ENCODE peak calls at places on chromosomes 2 and 18, in nine cellular contexts. One of them, this sample, is unnamed.

GRCh38 chr2:5913729-5914390 is 221.7 kb downstream of the SOX11 start:
- DNase-seq in GM10248: no peak
- DNase-seq in EH: no peak
- DNase-seq in effector CD4-positive, alpha-beta T cell: no peak
- DNase-seq in stimulated activated CD4-positive, alpha-beta T cell treated with anti-CD3 and anti-CD28 coated beads, Interleukin-4, amount 100 ng/mL, for 48 hours: no peak
- DNase-seq in neuronal stem cell: no peak
- DNase-seq in BJ: no peak
- DNase-seq in NCI-H1048: no peak
- DNase-seq in K562: no peak
- DNase-seq in this sample: no peak

GRCh38 chr2:143015681-143016080 is 113.5 kb upstream of the ARHGAP15 start:
- DNase-seq in GM10248: no peak
- DNase-seq in EH: no peak
- DNase-seq in effector CD4-positive, alpha-beta T cell: no peak
- DNase-seq in stimulated activated CD4-positive, alpha-beta T cell treated with anti-CD3 and anti-CD28 coated beads, Interleukin-4, amount 100 ng/mL, for 48 hours: no peak
- DNase-seq in neuronal stem cell: no peak
- DNase-seq in BJ: no peak
- DNase-seq in NCI-H1048: no peak
- DNase-seq in K562: no peak
- DNase-seq in this sample: no peak

GRCh38 chr2:68158134-68158447 is 403 bp downstream of the PNO1 start:
- DNase-seq in GM10248: no peak
- DNase-seq in EH: no peak
- DNase-seq in effector CD4-positive, alpha-beta T cell: no peak
- DNase-seq in stimulated activated CD4-positive, alpha-beta T cell treated with anti-CD3 and anti-CD28 coated beads, Interleukin-4, amount 100 ng/mL, for 48 hours: no peak
- DNase-seq in neuronal stem cell: no peak
- DNase-seq in BJ: no peak
- DNase-seq in NCI-H1048: no peak
- DNase-seq in K562: no peak
- DNase-seq in this sample: peak

GRCh38 chr2:48983556-48983955 is 170.8 kb downstream of the FSHR start:
- DNase-seq in GM10248: no peak
- DNase-seq in EH: no peak
- DNase-seq in effector CD4-positive, alpha-beta T cell: no peak
- DNase-seq in stimulated activated CD4-positive, alpha-beta T cell treated with anti-CD3 and anti-CD28 coated beads, Interleukin-4, amount 100 ng/mL, for 48 hours: no peak
- DNase-seq in neuronal stem cell: no peak
- DNase-seq in BJ: no peak
- DNase-seq in NCI-H1048: no peak
- DNase-seq in K562: no peak
- DNase-seq in this sample: no peak

GRCh38 chr2:240933966-240934700 is 28.0 kb downstream of the CROCC2 start:
- DNase-seq in GM10248: no peak
- DNase-seq in EH: no peak
- DNase-seq in effector CD4-positive, alpha-beta T cell: peak
- DNase-seq in stimulated activated CD4-positive, alpha-beta T cell treated with anti-CD3 and anti-CD28 coated beads, Interleukin-4, amount 100 ng/mL, for 48 hours: no peak
- DNase-seq in neuronal stem cell: no peak
- DNase-seq in BJ: no peak
- DNase-seq in NCI-H1048: no peak
- DNase-seq in K562: no peak
- DNase-seq in this sample: no peak

GRCh38 chr2:168518555-168519066 is 62.5 kb downstream of the CERS6 start:
- DNase-seq in GM10248: no peak
- DNase-seq in EH: no peak
- DNase-seq in effector CD4-positive, alpha-beta T cell: no peak
- DNase-seq in stimulated activated CD4-positive, alpha-beta T cell treated with anti-CD3 and anti-CD28 coated beads, Interleukin-4, amount 100 ng/mL, for 48 hours: no peak
- DNase-seq in neuronal stem cell: peak
- DNase-seq in BJ: no peak
- DNase-seq in NCI-H1048: no peak
- DNase-seq in K562: no peak
- DNase-seq in this sample: peak

GRCh38 chr2:96204836-96205235 is 3.8 kb downstream of the STARD7 start:
- DNase-seq in GM10248: no peak
- DNase-seq in EH: no peak
- DNase-seq in effector CD4-positive, alpha-beta T cell: no peak
- DNase-seq in stimulated activated CD4-positive, alpha-beta T cell treated with anti-CD3 and anti-CD28 coated beads, Interleukin-4, amount 100 ng/mL, for 48 hours: no peak
- DNase-seq in neuronal stem cell: no peak
- DNase-seq in BJ: no peak
- DNase-seq in NCI-H1048: no peak
- DNase-seq in K562: no peak
- DNase-seq in this sample: no peak

GRCh38 chr18:28087173-28087563 is 89.8 kb downstream of the CDH2 start:
- DNase-seq in GM10248: no peak
- DNase-seq in EH: peak
- DNase-seq in effector CD4-positive, alpha-beta T cell: no peak
- DNase-seq in stimulated activated CD4-positive, alpha-beta T cell treated with anti-CD3 and anti-CD28 coated beads, Interleukin-4, amount 100 ng/mL, for 48 hours: no peak
- DNase-seq in neuronal stem cell: peak
- DNase-seq in BJ: no peak
- DNase-seq in NCI-H1048: no peak
- DNase-seq in K562: no peak
- DNase-seq in this sample: peak

GRCh38 chr2:169853041-169853668 is 25.9 kb downstream of the UBR3 start:
- DNase-seq in GM10248: no peak
- DNase-seq in EH: no peak
- DNase-seq in effector CD4-positive, alpha-beta T cell: no peak
- DNase-seq in stimulated activated CD4-positive, alpha-beta T cell treated with anti-CD3 and anti-CD28 coated beads, Interleukin-4, amount 100 ng/mL, for 48 hours: no peak
- DNase-seq in neuronal stem cell: no peak
- DNase-seq in BJ: no peak
- DNase-seq in NCI-H1048: no peak
- DNase-seq in K562: no peak
- DNase-seq in this sample: no peak

GRCh38 chr2:23940262-23940975 is at the start of gene UBXN2A:
- DNase-seq in GM10248: peak
- DNase-seq in EH: peak
- DNase-seq in effector CD4-positive, alpha-beta T cell: peak
- DNase-seq in stimulated activated CD4-positive, alpha-beta T cell treated with anti-CD3 and anti-CD28 coated beads, Interleukin-4, amount 100 ng/mL, for 48 hours: peak
- DNase-seq in neuronal stem cell: peak
- DNase-seq in BJ: no peak
- DNase-seq in NCI-H1048: peak
- DNase-seq in K562: peak
- DNase-seq in this sample: peak

GRCh38 chr18:45243347-45244095 is 371.8 kb upstream of the SLC14A2 start:
- DNase-seq in GM10248: no peak
- DNase-seq in EH: peak
- DNase-seq in effector CD4-positive, alpha-beta T cell: no peak
- DNase-seq in stimulated activated CD4-positive, alpha-beta T cell treated with anti-CD3 and anti-CD28 coated beads, Interleukin-4, amount 100 ng/mL, for 48 hours: no peak
- DNase-seq in neuronal stem cell: no peak
- DNase-seq in BJ: no peak
- DNase-seq in NCI-H1048: no peak
- DNase-seq in K562: no peak
- DNase-seq in this sample: no peak

GRCh38 chr2:205678743-205679142 is 3.6 kb upstream of the NRP2 start:
- DNase-seq in GM10248: no peak
- DNase-seq in EH: no peak
- DNase-seq in effector CD4-positive, alpha-beta T cell: no peak
- DNase-seq in stimulated activated CD4-positive, alpha-beta T cell treated with anti-CD3 and anti-CD28 coated beads, Interleukin-4, amount 100 ng/mL, for 48 hours: no peak
- DNase-seq in neuronal stem cell: no peak
- DNase-seq in BJ: no peak
- DNase-seq in NCI-H1048: no peak
- DNase-seq in K562: no peak
- DNase-seq in this sample: no peak

GRCh38 chr2:224405841-224406370 is 4.0 kb upstream of the FAM124B start:
- DNase-seq in GM10248: no peak
- DNase-seq in EH: peak
- DNase-seq in effector CD4-positive, alpha-beta T cell: no peak
- DNase-seq in stimulated activated CD4-positive, alpha-beta T cell treated with anti-CD3 and anti-CD28 coated beads, Interleukin-4, amount 100 ng/mL, for 48 hours: no peak
- DNase-seq in neuronal stem cell: no peak
- DNase-seq in BJ: no peak
- DNase-seq in NCI-H1048: no peak
- DNase-seq in K562: no peak
- DNase-seq in this sample: no peak

GRCh38 chr2:62826141-62826540 is 120.6 kb downstream of the EHBP1 start:
- DNase-seq in GM10248: no peak
- DNase-seq in EH: peak
- DNase-seq in effector CD4-positive, alpha-beta T cell: no peak
- DNase-seq in stimulated activated CD4-positive, alpha-beta T cell treated with anti-CD3 and anti-CD28 coated beads, Interleukin-4, amount 100 ng/mL, for 48 hours: no peak
- DNase-seq in neuronal stem cell: peak
- DNase-seq in BJ: peak
- DNase-seq in NCI-H1048: no peak
- DNase-seq in K562: no peak
- DNase-seq in this sample: no peak